ENCODE peak calls at places on chromosomes 16 and 17, in seven cellular contexts. E, P, C, M, B, Q and J are unnamed samples.
A peak's percentile ranks its signal among the peaks of the same experiment; 100 is the strongest.

GRCh38 chr17:29070795-29071194 is 27.9 kb downstream of the PIPOX start:
- DNase-seq in E (no peak), P (no peak), C (no peak), M (no peak), B (no peak), Q (no peak), J (no peak)

GRCh38 chr17:11618861-11619566 is 20.7 kb downstream of the DNAH9 start:
- DNase-seq in E (peak; percentile 86), P (no peak), C (peak; percentile 86), M (peak; percentile 87), B (no peak), Q (no peak), J (no peak)

GRCh38 chr17:82752371-82753200 is 721 bp downstream of the TBCD start:
- DNase-seq in E (peak; percentile 39), P (no peak), C (no peak), M (no peak), B (peak; percentile 70), Q (no peak), J (peak; percentile 80)

GRCh38 chr16:14109077-14109775 is 38.1 kb downstream of the MRTFB start:
- DNase-seq in E (no peak), P (no peak), C (no peak), M (no peak), B (no peak), Q (no peak), J (no peak)

GRCh38 chr16:30428055-30428454 is 1.8 kb downstream of the DCTPP1 start:
- DNase-seq in E (no peak), P (no peak), C (no peak), M (no peak), B (no peak), Q (no peak), J (no peak)

GRCh38 chr16:3029499-3030127 is 5.8 kb downstream of the THOC6 start:
- DNase-seq in E (no peak), P (peak; percentile 86), C (no peak), M (no peak), B (peak; percentile 60), Q (no peak), J (peak; percentile 88)

GRCh38 chr17:54901230-54901847 is 687 bp downstream of the TOM1L1 start:
- DNase-seq in E (peak; percentile 28), P (no peak), C (no peak), M (no peak), B (no peak), Q (peak; percentile 48), J (peak; percentile 51)

GRCh38 chr16:47258874-47259461 is 115.2 kb upstream of the NETO2 start:
- DNase-seq in E (no peak), P (no peak), C (no peak), M (no peak), B (peak; percentile 55), Q (peak; percentile 18), J (no peak)

GRCh38 chr17:64155751-64156544 is 26.0 kb upstream of the ERN1 start:
- DNase-seq in E (peak; percentile 27), P (peak; percentile 84), C (peak; percentile 72), M (peak; percentile 77), B (no peak), Q (no peak), J (peak; percentile 41)

GRCh38 chr16:77376358-77376757 is 58.5 kb downstream of the ADAMTS18 start:
- DNase-seq in E (no peak), P (no peak), C (no peak), M (no peak), B (no peak), Q (no peak), J (no peak)

GRCh38 chr16:26665166-26665939 is 401.4 kb upstream of the C16orf82 start:
- DNase-seq in E (no peak), P (no peak), C (no peak), M (no peak), B (no peak), Q (no peak), J (no peak)

GRCh38 chr17:74777884-74778490 is 1.8 kb upstream of the NAT9 start:
- DNase-seq in E (no peak), P (no peak), C (no peak), M (no peak), B (no peak), Q (no peak), J (no peak)

GRCh38 chr17:80984749-80985148 is 6.9 kb upstream of the CHMP6 start:
- DNase-seq in E (no peak), P (no peak), C (no peak), M (no peak), B (no peak), Q (peak; percentile 88), J (no peak)

GRCh38 chr17:80981062-80981902 is 10.4 kb upstream of the CHMP6 start:
- DNase-seq in E (no peak), P (peak; percentile 82), C (no peak), M (no peak), B (peak; percentile 82), Q (no peak), J (no peak)

GRCh38 chr17:80981929-80982425 is 9.7 kb upstream of the CHMP6 start:
- DNase-seq in E (no peak), P (no peak), C (no peak), M (no peak), B (no peak), Q (no peak), J (peak; percentile 68)

GRCh38 chr17:80982426-80982974 is 9.1 kb upstream of the CHMP6 start:
- DNase-seq in E (no peak), P (no peak), C (no peak), M (no peak), B (no peak), Q (no peak), J (no peak)

DNA sequence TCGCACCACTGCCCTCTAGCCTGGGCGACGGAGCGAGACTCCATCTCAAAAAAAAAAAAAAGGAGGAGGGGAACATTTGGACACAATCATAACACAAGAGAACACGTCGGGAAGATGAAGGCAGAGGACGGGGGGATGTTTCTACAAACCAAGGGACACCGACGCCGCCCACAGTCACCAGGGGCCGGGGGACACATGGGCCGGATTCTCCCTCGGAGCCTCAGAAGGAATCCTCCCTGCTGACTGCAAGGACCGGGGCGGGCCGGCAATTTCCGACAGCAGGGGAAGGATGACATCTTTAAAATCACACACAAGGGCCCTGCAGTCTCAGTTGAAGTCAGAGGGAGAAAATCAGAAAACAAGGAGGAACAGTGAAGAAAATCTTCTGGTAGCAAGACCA is 8.1 kb upstream of the CHMP6 start:
- DNase-seq in E (no peak), P (no peak), C (no peak), M (no peak), B (no peak), Q (no peak), J (no peak)
- H3K27me3 ChIP-seq in E (peaks cover 16% of the 10 kb centered on the region), P (peaks cover 29% of the 10 kb centered on the region), C (peaks cover 8% of the 10 kb centered on the region), M (no peaks in the 10 kb centered on the region), B (peaks cover 28% of the 10 kb centered on the region), Q (no peaks in the 10 kb centered on the region), J (peaks cover 7% of the 10 kb centered on the region)

DNA sequence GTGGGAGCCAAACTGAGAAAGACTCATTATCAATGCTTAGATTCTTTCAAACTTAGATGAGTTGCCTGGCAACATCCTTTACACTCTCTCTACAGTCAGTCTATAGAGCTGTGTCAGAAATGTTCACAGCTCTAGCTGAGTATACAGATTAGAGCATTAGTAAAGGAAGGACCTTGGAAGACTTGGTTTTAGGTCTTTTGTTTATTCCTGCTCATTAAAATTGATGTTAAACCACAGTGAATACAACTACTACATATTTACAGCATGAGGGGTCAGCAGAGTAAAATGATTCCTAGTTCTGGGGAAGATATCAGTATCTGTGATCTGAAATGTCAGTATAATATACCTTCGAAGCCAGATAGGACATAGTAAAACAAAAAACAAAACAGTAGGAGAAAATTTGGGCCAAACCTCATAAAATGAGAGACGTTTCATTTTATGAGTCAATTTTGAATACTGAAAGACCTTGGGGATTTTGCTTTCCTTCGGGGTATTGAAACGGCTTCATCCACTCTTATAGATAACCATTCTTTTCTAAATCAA is 186.0 kb downstream of the TANC2 start:
- DNase-seq in E (no peak), P (no peak), C (no peak), M (no peak), B (no peak), Q (no peak), J (no peak)
- TF ChIP-seq POLR2AphosphoS5 in E (no peak), P (no peak), C (no peak), M (no peak), B (no peak), Q (no peak), J (no peak)

GRCh38 chr17:27085517-27085916 is 208.4 kb upstream of the WSB1 start:
- DNase-seq in E (no peak), P (no peak), C (no peak), M (no peak), B (no peak), Q (no peak), J (no peak)

GRCh38 chr17:27086526-27086925 is 207.4 kb upstream of the WSB1 start:
- DNase-seq in E (no peak), P (no peak), C (no peak), M (no peak), B (no peak), Q (no peak), J (no peak)

GRCh38 chr17:27088767-27089078 is 205.2 kb upstream of the WSB1 start:
- DNase-seq in E (no peak), P (no peak), C (no peak), M (no peak), B (no peak), Q (no peak), J (no peak)

GRCh38 chr17:27089929-27090247 is 204.0 kb upstream of the WSB1 start:
- DNase-seq in E (no peak), P (no peak), C (no peak), M (no peak), B (no peak), Q (no peak), J (no peak)

DNA sequence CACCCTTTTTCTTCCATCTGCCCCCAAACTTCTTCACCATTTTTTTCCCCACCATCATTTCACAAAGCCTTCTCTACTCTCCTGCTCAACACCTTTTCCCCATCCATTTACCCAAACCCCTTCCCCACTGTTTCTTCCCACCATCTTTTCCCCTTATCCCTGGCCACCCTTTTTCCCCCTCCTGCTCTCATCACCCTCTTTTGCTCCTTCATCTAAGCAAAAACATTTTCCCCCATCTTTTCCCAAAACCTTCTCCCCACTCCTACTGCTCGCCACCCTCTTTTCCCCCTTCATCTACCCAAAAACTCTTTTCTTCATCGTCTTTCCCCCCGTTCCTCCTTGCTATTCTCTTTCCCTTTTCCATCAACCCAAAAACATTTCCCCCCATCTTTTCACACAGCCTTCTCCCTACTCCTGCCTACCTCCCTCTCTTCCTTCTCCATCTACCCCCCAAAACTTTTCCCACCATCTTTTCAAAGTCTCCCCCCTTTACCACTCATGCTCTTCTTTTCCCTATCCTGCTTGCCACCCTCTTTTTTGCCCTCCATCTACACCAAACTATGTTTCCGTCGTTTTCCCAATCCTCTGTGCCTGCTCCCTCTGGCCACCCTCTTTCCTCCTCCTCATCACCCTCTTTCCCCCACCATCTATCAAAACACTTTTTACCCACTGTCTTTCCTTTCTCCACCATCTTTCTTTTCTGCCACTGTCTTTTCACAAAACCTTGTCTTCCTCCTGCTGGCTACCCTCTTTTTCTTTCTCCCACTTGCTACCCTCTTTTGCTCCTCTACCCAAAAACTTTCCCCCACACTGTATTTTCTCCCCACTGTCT is 205.8 kb upstream of the WSB1 start:
- DNase-seq in E (no peak), P (no peak), C (no peak), M (no peak), B (no peak), Q (no peak), J (no peak)
- H3K4me3 ChIP-seq in E (no peak overlapping the region), P (no peak overlapping the region), C (no peak overlapping the region), M (no peak overlapping the region), B (peak overlapping the region; percentile 83), Q (no peak overlapping the region), J (no peak overlapping the region)

GRCh38 chr17:79811888-79812205 is 15.0 kb upstream of the CBX8 start:
- DNase-seq in E (no peak), P (no peak), C (no peak), M (no peak), B (no peak), Q (no peak), J (no peak)
- H3K27me3 ChIP-seq in E (peaks cover 99% of the 10 kb centered on the region), P (peaks cover 100% of the 10 kb centered on the region), C (peaks cover 29% of the 10 kb centered on the region), M (peaks cover 69% of the 10 kb centered on the region), B (no peaks in the 10 kb centered on the region), Q (peaks cover 6% of the 10 kb centered on the region), J (peaks cover 8% of the 10 kb centered on the region)

GRCh38 chr17:78223061-78223460 is 8.4 kb upstream of the TMEM235 start:
- DNase-seq in E (no peak), P (no peak), C (no peak), M (no peak), B (no peak), Q (no peak), J (no peak)
- TF ChIP-seq POLR2AphosphoS5 in E (no peak), P (no peak), C (no peak), M (no peak), B (no peak), Q (no peak), J (no peak)